ENCODE peak calls at places on chromosomes 13 and 19, in five cellular contexts. E is H1, T is endothelial cell of umbilical vein, A is GM12878, Y is HCT116. K is an unnamed sample.

GRCh38 chr13:66831317-66831716 is 398.8 kb downstream of the PCDH9 start:
- DNase-seq in T (no peak), Y (no peak), E (no peak), A (no peak), K (no peak)

GRCh38 chr19:858868-859843 is at the start of gene CFD:
- DNase-seq in A (no peak), Y (no peak), T (no peak), E (no peak), K (no peak)

GRCh38 chr19:14101003-14101545 is 10.5 kb upstream of the SAMD1 start:
- DNase-seq in T (no peak), Y (no peak), A (no peak), E (no peak), K (no peak)

GRCh38 chr19:1445932-1446712 is 3.8 kb upstream of the APC2 start:
- DNase-seq in E (no peak), Y (no peak), A (no peak), T (no peak), K (peak)

GRCh38 chr19:3821857-3822364 is 35.7 kb upstream of the MATK start:
- DNase-seq in E (peak), T (peak), Y (peak), A (no peak), K (peak)

GRCh38 chr19:46494936-46495788 is 505 bp downstream of the PNMA8B start:
- DNase-seq in E (no peak), A (no peak), T (no peak), Y (no peak), K (peak)

GRCh38 chr19:46537136-46538097 is 41.8 kb upstream of the PNMA8B start:
- DNase-seq in Y (no peak), A (no peak), T (peak), E (no peak), K (peak)

GRCh38 chr13:75360170-75360569 is 121.8 kb downstream of the TBC1D4 start:
- DNase-seq in E (no peak), Y (no peak), A (no peak), T (no peak), K (no peak)

GRCh38 chr19:41218615-41219507 is at the start of gene AXL:
- DNase-seq in T (peak), E (peak), Y (peak), A (no peak), K (peak)

GRCh38 chr13:42574435-42575311 is 721 bp downstream of the TNFSF11 start:
- DNase-seq in A (no peak), Y (no peak), T (no peak), E (no peak), K (peak)

GRCh38 chr19:46704379-46705076 is 12.4 kb downstream of the PRKD2 start:
- DNase-seq in Y (no peak), A (no peak), E (no peak), T (peak), K (peak)

GRCh38 chr19:17090501-17091074 is 15.0 kb downstream of the MYO9B start:
- DNase-seq in A (no peak), E (no peak), T (no peak), Y (no peak), K (no peak)

GRCh38 chr13:46211521-46212351 is at the start of gene LRRC63:
- DNase-seq in E (no peak), T (peak), Y (no peak), A (no peak), K (peak)

GRCh38 chr19:39833464-39834286 is at the start of gene DYRK1B:
- DNase-seq in A (peak), Y (no peak), E (peak), T (peak), K (peak)

GRCh38 chr13:28792992-28793391 is 27.1 kb upstream of the MTUS2 start:
- DNase-seq in Y (no peak), E (no peak), A (no peak), T (no peak), K (no peak)

GRCh38 chr13:101053289-101053688 is 363.0 kb downstream of the NALCN start:
- DNase-seq in Y (no peak), T (no peak), E (no peak), A (no peak), K (no peak)

GRCh38 chr13:45341799-45342584 is 1.0 kb upstream of the TPT1 start:
- DNase-seq in T (no peak), E (no peak), A (no peak), Y (no peak), K (no peak)

DNA sequence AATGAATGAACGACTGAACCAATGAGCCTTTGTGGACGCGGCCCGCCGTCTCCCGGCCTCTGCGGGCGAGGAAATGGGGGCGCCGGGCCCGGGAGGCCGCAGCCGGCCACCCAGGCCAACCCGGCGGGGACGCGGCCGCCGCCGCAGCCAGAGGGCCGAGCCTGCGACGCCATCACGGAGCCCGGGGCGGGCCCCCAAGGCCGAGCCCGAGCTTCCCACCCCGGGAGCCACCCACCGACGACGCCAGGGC is 216 bp downstream of the SUGP2 start:
- DNase-seq in Y (no peak), E (no peak), A (no peak), T (no peak), K (no peak)
- TF ChIP-seq EZH2 in Y (no peak), E (no peak), A (no peak), T (no peak), K (no peak)

GRCh38 chr13:114096031-114096485 is 36.4 kb downstream of the RASA3 start:
- DNase-seq in T (no peak), Y (no peak), E (no peak), A (no peak), K (no peak)
- TF ChIP-seq POLR2AphosphoS5 in T (no peak), Y (no peak), E (no peak), A (no peak), K (no peak)

DNA sequence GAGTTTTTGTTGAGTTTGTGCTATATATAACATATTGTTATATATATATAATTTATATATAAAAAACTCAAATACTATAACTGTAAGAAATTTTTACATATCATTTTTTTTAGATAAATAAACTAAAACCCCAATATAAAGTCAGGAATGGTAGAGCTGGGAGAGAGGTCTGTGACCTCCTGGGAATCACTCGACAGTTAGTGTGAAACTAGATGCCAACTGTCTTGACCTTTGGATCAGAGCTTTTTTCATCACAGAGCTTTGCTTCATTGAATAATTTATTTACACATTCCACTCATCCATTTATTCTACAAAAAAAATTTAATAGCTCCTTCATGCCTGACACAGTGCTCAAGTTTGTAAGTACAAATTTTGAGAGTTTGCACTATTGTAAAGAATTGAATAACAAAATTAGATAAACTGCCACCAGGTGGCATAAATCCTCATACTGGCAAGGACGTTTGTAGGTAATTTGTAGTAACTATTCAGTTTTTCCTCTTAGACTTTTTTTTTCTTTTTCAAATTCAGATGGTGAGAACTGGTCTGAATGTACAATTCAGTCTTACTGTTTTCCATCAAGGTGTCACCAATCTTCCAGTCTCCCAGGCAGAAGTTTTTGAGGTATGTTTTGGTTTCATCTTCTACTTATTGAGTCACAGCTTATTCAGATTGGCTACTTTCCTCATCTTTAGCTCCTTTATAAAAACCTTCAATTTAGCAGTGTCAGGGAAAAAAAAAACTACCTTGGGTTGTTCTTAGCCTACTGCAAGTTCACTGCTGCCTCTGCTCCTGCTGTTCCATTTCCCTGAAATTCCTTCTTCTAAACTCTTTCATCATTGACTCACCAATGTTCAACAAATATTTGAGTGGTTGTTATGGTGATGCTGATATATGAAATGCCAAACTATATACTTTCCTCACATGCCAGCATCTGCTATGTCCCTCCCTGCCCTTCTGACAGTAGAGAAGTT is 28.7 kb downstream of the LACC1 start:
- DNase-seq in Y (peak), A (no peak), T (peak), E (no peak), K (peak)
- H3K4me2 ChIP-seq in Y (peak), A (no peak), T (no peak), E (no peak), K (no peak)

DNA sequence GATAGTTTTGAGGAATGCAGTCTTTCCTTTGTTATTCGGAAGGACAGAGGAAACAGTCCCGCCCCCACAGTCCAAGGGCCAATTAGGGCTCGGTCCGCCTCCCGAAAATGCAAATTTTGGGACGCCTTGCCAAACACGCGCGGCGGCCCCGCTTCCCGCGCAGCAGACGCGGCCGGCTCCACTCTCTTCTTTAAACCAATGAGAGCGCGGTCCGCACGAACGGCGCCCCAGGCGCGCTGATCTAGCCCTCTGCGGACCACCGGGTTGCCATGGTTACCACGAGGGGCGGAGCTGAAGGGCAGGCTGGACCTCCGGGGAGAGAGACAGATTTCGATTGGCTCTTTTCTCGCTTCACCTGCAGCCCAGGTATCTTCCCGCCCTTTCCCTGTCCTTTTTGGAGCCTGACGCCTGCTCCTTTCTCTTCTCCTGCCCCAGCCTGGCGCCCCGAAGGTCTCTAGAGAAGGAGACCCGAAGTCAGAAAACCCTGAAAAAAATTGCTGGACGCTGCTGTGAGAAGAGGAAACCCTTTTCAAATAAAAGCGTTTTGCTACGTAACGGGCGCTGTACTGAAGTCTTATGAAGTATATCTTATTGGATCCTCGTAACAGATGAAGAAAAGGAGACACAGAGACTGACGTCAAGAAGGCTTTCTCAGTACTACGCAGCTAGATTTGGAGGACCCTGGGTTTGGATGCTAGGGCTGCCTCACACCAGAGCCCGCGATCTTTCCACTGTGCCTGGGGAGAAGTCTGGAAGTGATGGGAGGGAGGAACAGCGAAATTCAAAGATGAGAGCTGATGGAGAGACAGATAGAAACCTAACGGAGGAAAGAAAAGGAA is 2.0 kb downstream of the PTH2 start:
- DNase-seq in Y (no peak), T (peak), A (no peak), E (peak), K (peak)
- TF ChIP-seq EZH2 in Y (no peak), T (peak), A (no peak), E (no peak), K (peak)

GRCh38 chr13:26709461-26709860 is 51.1 kb downstream of the GPR12 start:
- DNase-seq in T (no peak), A (no peak), Y (no peak), E (no peak), K (no peak)
- TF ChIP-seq POLR2AphosphoS5 in T (no peak), A (no peak), Y (no peak), E (no peak), K (no peak)

DNA sequence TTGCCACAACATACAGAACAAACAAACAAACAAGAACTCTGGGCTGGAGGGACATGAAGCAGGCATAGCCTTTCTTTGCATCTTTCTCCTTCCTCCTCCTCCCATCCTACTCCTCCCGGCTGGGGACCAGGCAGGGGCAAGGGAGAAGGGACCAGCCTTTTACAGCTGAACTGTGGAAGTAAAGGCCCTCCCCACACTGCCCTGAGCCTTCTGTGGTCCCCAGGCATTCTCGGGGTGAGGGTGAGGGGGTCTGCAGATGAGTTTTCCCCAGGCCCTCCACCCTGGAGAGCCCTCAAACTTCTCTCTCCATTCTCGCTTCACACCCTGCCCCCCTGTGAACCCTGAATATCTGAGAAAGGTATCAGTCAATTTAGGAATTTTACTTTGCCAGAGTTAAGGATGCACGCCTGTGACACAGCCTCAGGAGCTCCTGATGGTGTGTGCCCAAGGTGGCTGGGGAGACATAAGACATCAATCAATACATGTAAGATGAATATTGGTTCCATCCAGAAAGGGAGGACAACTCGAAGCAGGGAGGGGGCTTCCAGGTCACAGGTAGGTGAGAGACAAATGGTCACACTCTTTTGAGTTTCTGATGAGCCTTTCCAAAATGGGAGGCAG is 170.9 kb downstream of the COL4A1 start:
- DNase-seq in T (no peak), A (no peak), Y (no peak), E (no peak), K (no peak)
- H3K4me2 ChIP-seq in T (no peak), A (no peak), Y (no peak), E (peak), K (peak)

GRCh38 chr13:36674337-36675212 is 755 bp downstream of the SERTM1 start:
- DNase-seq in Y (no peak), E (no peak), A (no peak), T (no peak), K (peak)
- TF ChIP-seq EZH2 in Y (no peak), E (peak), A (no peak), T (peak), K (peak)

GRCh38 chr19:34225659-34226015 is 28.7 kb upstream of the GARRE1 start:
- DNase-seq in A (no peak), Y (no peak), E (no peak), T (no peak), K (no peak)

GRCh38 chr19:34228762-34229161 is 25.6 kb upstream of the GARRE1 start:
- DNase-seq in A (no peak), E (no peak), T (no peak), Y (no peak), K (no peak)

GRCh38 chr19:34224996-34225658 is 29.2 kb upstream of the GARRE1 start:
- DNase-seq in E (no peak), A (no peak), Y (no peak), T (no peak), K (peak)

GRCh38 chr19:34228347-34228746 is 26.0 kb upstream of the GARRE1 start:
- DNase-seq in Y (no peak), A (no peak), E (no peak), T (no peak), K (no peak)

DNA sequence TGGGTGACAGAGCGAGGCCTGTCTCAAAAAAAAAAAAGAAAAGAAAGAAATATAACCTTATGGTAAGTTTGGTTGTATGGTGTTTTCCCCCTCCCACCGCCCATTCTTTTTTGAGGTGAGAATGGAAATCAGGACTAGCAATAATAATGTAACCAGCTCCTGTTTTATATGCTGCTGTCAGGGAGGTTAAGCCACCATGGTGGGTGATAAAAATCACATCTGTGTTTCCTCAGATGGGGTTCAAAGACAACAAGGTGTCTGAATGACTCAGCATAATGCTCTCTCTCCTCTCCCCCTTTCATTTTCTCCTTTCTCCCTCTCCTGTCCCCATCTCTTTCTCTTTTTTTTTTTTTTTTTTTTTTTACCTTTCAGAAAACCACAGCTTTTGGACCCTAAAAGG is 28.3 kb upstream of the GARRE1 start:
- DNase-seq in A (no peak), Y (no peak), E (no peak), T (no peak), K (no peak)
- TF ChIP-seq POLR2AphosphoS5 in A (no peak), Y (no peak), E (no peak), T (no peak), K (no peak)

DNA sequence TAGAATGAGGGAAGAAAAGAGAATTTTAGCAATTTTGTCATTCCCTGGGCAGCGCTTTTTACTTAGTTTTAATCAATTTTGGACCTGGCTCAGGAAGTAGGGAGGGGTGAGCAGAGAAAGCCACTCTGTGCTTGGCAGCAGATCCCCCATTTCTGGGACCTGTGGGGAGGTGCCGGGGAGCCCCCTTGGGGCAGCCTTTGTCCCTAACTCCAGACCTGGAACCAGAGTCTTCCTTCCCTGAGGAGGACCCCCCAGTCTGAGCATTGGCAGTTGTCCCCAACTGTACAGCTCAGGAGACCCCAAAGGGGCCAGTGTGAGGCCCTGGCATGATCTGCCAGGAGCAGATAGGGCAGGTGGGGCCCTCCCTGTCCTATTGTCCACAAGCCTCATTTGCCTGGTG is 10.5 kb downstream of the LYL1 start:
- DNase-seq in E (no peak), A (no peak), Y (no peak), T (no peak), K (no peak)
- H3K4me2 ChIP-seq in E (peak), A (no peak), Y (no peak), T (no peak), K (peak)

DNA sequence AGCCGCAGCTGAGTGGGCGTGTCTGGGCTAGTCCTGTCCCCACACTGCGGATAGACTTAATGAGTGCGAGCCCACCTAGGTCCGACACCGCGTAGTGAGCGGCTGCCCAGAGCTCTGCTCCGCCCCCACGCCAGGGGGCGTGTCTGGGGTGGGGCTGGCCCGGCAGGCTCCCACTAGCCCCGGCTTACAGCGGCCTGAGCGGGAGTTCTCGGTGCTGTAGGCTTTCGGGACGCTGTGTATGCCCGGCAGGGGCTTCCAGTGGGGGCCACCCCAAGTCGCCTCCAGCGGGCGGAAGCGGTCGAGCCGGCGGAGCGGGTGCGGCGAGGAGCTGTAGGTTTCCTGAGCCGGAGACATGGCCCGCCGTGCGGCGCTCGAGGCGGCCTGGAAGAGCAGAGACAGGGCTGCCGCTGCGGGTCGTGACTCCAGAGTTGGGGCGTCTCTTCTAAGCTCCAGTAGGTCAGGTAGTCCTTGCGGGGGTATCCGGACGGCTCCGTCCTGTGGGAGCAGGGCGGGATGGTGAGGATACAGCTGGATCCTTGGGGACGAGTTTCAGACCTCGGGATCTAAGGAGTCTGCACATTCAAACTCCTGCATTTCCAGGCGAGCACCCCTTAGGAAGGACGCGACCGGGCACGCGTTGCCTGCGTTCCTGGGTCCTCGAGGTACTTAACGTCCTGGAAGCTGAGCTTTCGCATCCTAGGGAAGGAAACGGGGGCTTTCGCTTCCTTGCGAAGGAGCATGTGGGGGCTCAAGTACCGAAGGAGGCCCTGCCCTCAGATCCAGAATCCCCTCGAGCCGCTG is 1.2 kb downstream of the CGB7 start:
- DNase-seq in Y (peak), E (no peak), A (no peak), T (peak), K (peak)
- TF ChIP-seq EZH2 in Y (no peak), E (peak), A (no peak), T (no peak), K (peak)

K was measured in GM23338.